ENCODE peak calls at places on chromosomes 4 and X, in ten cellular contexts. K, V, H, Y, U, G, R, C, W and P are unnamed samples.

GRCh38 chr4:127698789-127699200 is 31.4 kb upstream of the SLC25A31 start:
- DNase-seq in K (no peak), V (peak), H (no peak), Y (peak), U (no peak), G (peak), R (no peak), C (peak), W (peak), P (peak)

GRCh38 chrX:22987452-22987851 is 12.3 kb upstream of the DDX53 start:
- DNase-seq in K (no peak), V (peak), H (no peak), Y (no peak), U (no peak), G (no peak), R (no peak), C (no peak), W (no peak), P (no peak)

GRCh38 chr4:165398570-165398969 is 19.8 kb downstream of the CPE start:
- DNase-seq in K (no peak), V (peak), H (no peak), Y (no peak), U (peak), G (no peak), R (no peak), C (peak), W (peak), P (no peak)

GRCh38 chr4:160372390-160372789 is 1269.5 kb downstream of the RAPGEF2 start:
- DNase-seq in K (no peak), V (no peak), H (no peak), Y (no peak), U (no peak), G (no peak), R (no peak), C (no peak), W (no peak), P (no peak)

GRCh38 chr4:168708108-168708507 is 211.3 kb downstream of the PALLD start:
- DNase-seq in K (no peak), V (peak), H (no peak), Y (no peak), U (no peak), G (no peak), R (no peak), C (no peak), W (no peak), P (no peak)

GRCh38 chr4:42844422-42844821 is 48.1 kb upstream of the GRXCR1 start:
- DNase-seq in K (no peak), V (no peak), H (no peak), Y (no peak), U (no peak), G (no peak), R (no peak), C (no peak), W (no peak), P (no peak)

GRCh38 chr4:183770900-183771299 is 111.8 kb downstream of the TRAPPC11 start:
- DNase-seq in K (no peak), V (no peak), H (no peak), Y (no peak), U (no peak), G (no peak), R (no peak), C (no peak), W (no peak), P (no peak)

GRCh38 chr4:158538176-158538575 is 16.5 kb downstream of the RXFP1 start:
- DNase-seq in K (no peak), V (peak), H (no peak), Y (peak), U (no peak), G (no peak), R (no peak), C (peak), W (no peak), P (no peak)

GRCh38 chrX:104329731-104330130 is 75.0 kb upstream of the ESX1 start:
- DNase-seq in K (no peak), V (no peak), H (no peak), Y (no peak), U (no peak), G (no peak), R (no peak), C (no peak), W (no peak), P (no peak)